ENCODE peak calls at places on chromosomes 13 and 19, in nine cellular contexts. One of them, this sample, is unnamed.

GRCh38 chr19:43354305-43354627 is 780 bp downstream of the CD177 start:
- DNase-seq in NK-92 treated with Interleukin-12 subunit alpha and Interleukin-12 subunit beta, amount 100 ng/mL, for 24 hours: no peak
- DNase-seq in breast epithelium: no peak
- DNase-seq in progenitor cell of endocrine pancreas: no peak
- DNase-seq in choroid plexus epithelial cell: no peak
- DNase-seq in neural crest cell: peak; percentile 2
- DNase-seq in anterior cingulate cortex: no peak
- DNase-seq in NCI-H510A treated with DMSO at 0.1 percent for 48 hours: no peak
- DNase-seq in HEK293T: no peak
- DNase-seq in this sample: no peak

GRCh38 chr19:5542665-5543064 is 25.1 kb downstream of the TINCR start:
- DNase-seq in HEK293T: no peak
- DNase-seq in choroid plexus epithelial cell: peak; percentile 10
- DNase-seq in NCI-H510A treated with DMSO at 0.1 percent for 48 hours: no peak
- DNase-seq in neural crest cell: no peak
- DNase-seq in NK-92 treated with Interleukin-12 subunit alpha and Interleukin-12 subunit beta, amount 100 ng/mL, for 24 hours: no peak
- DNase-seq in breast epithelium: no peak
- DNase-seq in progenitor cell of endocrine pancreas: no peak
- DNase-seq in anterior cingulate cortex: no peak
- DNase-seq in this sample: no peak

GRCh38 chr19:8526345-8527062 is 12.5 kb upstream of the ZNF414 start:
- DNase-seq in HEK293T: peak; percentile 89
- DNase-seq in choroid plexus epithelial cell: peak; percentile 93
- DNase-seq in progenitor cell of endocrine pancreas: peak; percentile 90
- DNase-seq in anterior cingulate cortex: peak; percentile 43
- DNase-seq in NCI-H510A treated with DMSO at 0.1 percent for 48 hours: no peak
- DNase-seq in NK-92 treated with Interleukin-12 subunit alpha and Interleukin-12 subunit beta, amount 100 ng/mL, for 24 hours: no peak
- DNase-seq in neural crest cell: peak; percentile 96
- DNase-seq in breast epithelium: peak; percentile 92
- DNase-seq in this sample: peak; percentile 67

GRCh38 chr19:34678085-34678412 is 571 bp downstream of the ZNF302 start:
- DNase-seq in NK-92 treated with Interleukin-12 subunit alpha and Interleukin-12 subunit beta, amount 100 ng/mL, for 24 hours: no peak
- DNase-seq in neural crest cell: no peak
- DNase-seq in HEK293T: no peak
- DNase-seq in choroid plexus epithelial cell: no peak
- DNase-seq in breast epithelium: no peak
- DNase-seq in NCI-H510A treated with DMSO at 0.1 percent for 48 hours: peak; percentile 33
- DNase-seq in progenitor cell of endocrine pancreas: no peak
- DNase-seq in anterior cingulate cortex: no peak
- DNase-seq in this sample: no peak

GRCh38 chr13:108154421-108154858 is 60.9 kb downstream of the LIG4 start:
- DNase-seq in progenitor cell of endocrine pancreas: peak; percentile 16
- DNase-seq in NCI-H510A treated with DMSO at 0.1 percent for 48 hours: peak; percentile 83
- DNase-seq in anterior cingulate cortex: no peak
- DNase-seq in neural crest cell: no peak
- DNase-seq in breast epithelium: no peak
- DNase-seq in choroid plexus epithelial cell: peak; percentile 36
- DNase-seq in NK-92 treated with Interleukin-12 subunit alpha and Interleukin-12 subunit beta, amount 100 ng/mL, for 24 hours: no peak
- DNase-seq in HEK293T: no peak
- DNase-seq in this sample: no peak

GRCh38 chr13:20191311-20191901 is 1.3 kb downstream of the GJB2 start:
- DNase-seq in breast epithelium: no peak
- DNase-seq in progenitor cell of endocrine pancreas: no peak
- DNase-seq in NK-92 treated with Interleukin-12 subunit alpha and Interleukin-12 subunit beta, amount 100 ng/mL, for 24 hours: no peak
- DNase-seq in anterior cingulate cortex: no peak
- DNase-seq in HEK293T: no peak
- DNase-seq in NCI-H510A treated with DMSO at 0.1 percent for 48 hours: no peak
- DNase-seq in choroid plexus epithelial cell: no peak
- DNase-seq in neural crest cell: no peak
- DNase-seq in this sample: no peak

GRCh38 chr19:48558018-48558684 is 6.2 kb downstream of the SULT2B1 start:
- DNase-seq in progenitor cell of endocrine pancreas: no peak
- DNase-seq in neural crest cell: no peak
- DNase-seq in anterior cingulate cortex: no peak
- DNase-seq in breast epithelium: no peak
- DNase-seq in HEK293T: no peak
- DNase-seq in NCI-H510A treated with DMSO at 0.1 percent for 48 hours: no peak
- DNase-seq in choroid plexus epithelial cell: peak; percentile 45
- DNase-seq in NK-92 treated with Interleukin-12 subunit alpha and Interleukin-12 subunit beta, amount 100 ng/mL, for 24 hours: no peak
- DNase-seq in this sample: no peak

GRCh38 chr19:3849092-3849491 is 19.7 kb downstream of the ZFR2 start:
- DNase-seq in neural crest cell: peak; percentile 37
- DNase-seq in breast epithelium: no peak
- DNase-seq in progenitor cell of endocrine pancreas: no peak
- DNase-seq in anterior cingulate cortex: no peak
- DNase-seq in HEK293T: peak; percentile 78
- DNase-seq in NK-92 treated with Interleukin-12 subunit alpha and Interleukin-12 subunit beta, amount 100 ng/mL, for 24 hours: peak; percentile 32
- DNase-seq in NCI-H510A treated with DMSO at 0.1 percent for 48 hours: peak; percentile 30
- DNase-seq in choroid plexus epithelial cell: peak; percentile 23
- DNase-seq in this sample: no peak